ENCODE peak calls at places on chromosomes 5 and 9, in ten cellular contexts. One of them, this sample, is unnamed.

GRCh38 chr9:130337784-130338380 is 72.3 kb downstream of the HMCN2 start:
- DNase-seq in amygdala: no peak
- DNase-seq in DMS153: no peak
- DNase-seq in mesenchymal stem cell: no peak
- DNase-seq in caudate nucleus: no peak
- DNase-seq in NCI-H2107: no peak
- DNase-seq in HEK293T: no peak
- DNase-seq in substantia nigra: no peak
- DNase-seq in activated CD8-positive, alpha-beta memory T cell treated with anti-CD3 and anti-CD28 coated beads, Interleukin-2, amount 50 U/mL, for 48 hours: no peak
- DNase-seq in stromal cell of bone marrow: no peak
- DNase-seq in this sample: no peak

GRCh38 chr9:16207161-16207560 is 654.3 kb downstream of the CCDC171 start:
- DNase-seq in stromal cell of bone marrow: no peak
- DNase-seq in NCI-H2107: no peak
- DNase-seq in DMS153: peak
- DNase-seq in substantia nigra: no peak
- DNase-seq in mesenchymal stem cell: peak
- DNase-seq in activated CD8-positive, alpha-beta memory T cell treated with anti-CD3 and anti-CD28 coated beads, Interleukin-2, amount 50 U/mL, for 48 hours: peak
- DNase-seq in caudate nucleus: no peak
- DNase-seq in HEK293T: no peak
- DNase-seq in amygdala: no peak
- DNase-seq in this sample: no peak

GRCh38 chr5:145077028-145077427 is 758.1 kb downstream of the PRELID2 start:
- DNase-seq in caudate nucleus: no peak
- DNase-seq in DMS153: no peak
- DNase-seq in amygdala: no peak
- DNase-seq in NCI-H2107: no peak
- DNase-seq in stromal cell of bone marrow: no peak
- DNase-seq in substantia nigra: no peak
- DNase-seq in mesenchymal stem cell: no peak
- DNase-seq in HEK293T: no peak
- DNase-seq in activated CD8-positive, alpha-beta memory T cell treated with anti-CD3 and anti-CD28 coated beads, Interleukin-2, amount 50 U/mL, for 48 hours: no peak
- DNase-seq in this sample: no peak

GRCh38 chr9:120153258-120153657 is 426.7 kb downstream of the CDK5RAP2 start:
- DNase-seq in stromal cell of bone marrow: no peak
- DNase-seq in DMS153: no peak
- DNase-seq in HEK293T: no peak
- DNase-seq in NCI-H2107: no peak
- DNase-seq in activated CD8-positive, alpha-beta memory T cell treated with anti-CD3 and anti-CD28 coated beads, Interleukin-2, amount 50 U/mL, for 48 hours: no peak
- DNase-seq in substantia nigra: no peak
- DNase-seq in caudate nucleus: no peak
- DNase-seq in amygdala: no peak
- DNase-seq in mesenchymal stem cell: no peak
- DNase-seq in this sample: no peak

GRCh38 chr9:114047717-114048116 is 30.4 kb downstream of the AMBP start:
- DNase-seq in activated CD8-positive, alpha-beta memory T cell treated with anti-CD3 and anti-CD28 coated beads, Interleukin-2, amount 50 U/mL, for 48 hours: peak
- DNase-seq in mesenchymal stem cell: peak
- DNase-seq in HEK293T: no peak
- DNase-seq in amygdala: no peak
- DNase-seq in stromal cell of bone marrow: no peak
- DNase-seq in substantia nigra: no peak
- DNase-seq in DMS153: no peak
- DNase-seq in NCI-H2107: no peak
- DNase-seq in caudate nucleus: no peak
- DNase-seq in this sample: no peak

GRCh38 chr9:129333961-129334743 is 156.1 kb upstream of the IER5L start:
- DNase-seq in caudate nucleus: peak
- DNase-seq in activated CD8-positive, alpha-beta memory T cell treated with anti-CD3 and anti-CD28 coated beads, Interleukin-2, amount 50 U/mL, for 48 hours: peak
- DNase-seq in HEK293T: peak
- DNase-seq in stromal cell of bone marrow: peak
- DNase-seq in NCI-H2107: no peak
- DNase-seq in substantia nigra: peak
- DNase-seq in mesenchymal stem cell: peak
- DNase-seq in DMS153: peak
- DNase-seq in amygdala: peak
- DNase-seq in this sample: no peak

GRCh38 chr9:15155826-15156225 is 151.2 kb downstream of the TTC39B start:
- DNase-seq in amygdala: no peak
- DNase-seq in DMS153: no peak
- DNase-seq in caudate nucleus: no peak
- DNase-seq in NCI-H2107: no peak
- DNase-seq in stromal cell of bone marrow: peak
- DNase-seq in substantia nigra: no peak
- DNase-seq in HEK293T: no peak
- DNase-seq in activated CD8-positive, alpha-beta memory T cell treated with anti-CD3 and anti-CD28 coated beads, Interleukin-2, amount 50 U/mL, for 48 hours: no peak
- DNase-seq in mesenchymal stem cell: peak
- DNase-seq in this sample: no peak

GRCh38 chr5:111722016-111722591 is 34.9 kb downstream of the NREP start:
- DNase-seq in caudate nucleus: no peak
- DNase-seq in substantia nigra: no peak
- DNase-seq in mesenchymal stem cell: peak
- DNase-seq in NCI-H2107: no peak
- DNase-seq in activated CD8-positive, alpha-beta memory T cell treated with anti-CD3 and anti-CD28 coated beads, Interleukin-2, amount 50 U/mL, for 48 hours: no peak
- DNase-seq in DMS153: no peak
- DNase-seq in stromal cell of bone marrow: no peak
- DNase-seq in amygdala: no peak
- DNase-seq in HEK293T: no peak
- DNase-seq in this sample: no peak

GRCh38 chr9:121476156-121476555 is 23.5 kb downstream of the GGTA1 start:
- DNase-seq in substantia nigra: no peak
- DNase-seq in NCI-H2107: no peak
- DNase-seq in mesenchymal stem cell: no peak
- DNase-seq in HEK293T: no peak
- DNase-seq in DMS153: no peak
- DNase-seq in stromal cell of bone marrow: no peak
- DNase-seq in activated CD8-positive, alpha-beta memory T cell treated with anti-CD3 and anti-CD28 coated beads, Interleukin-2, amount 50 U/mL, for 48 hours: no peak
- DNase-seq in amygdala: no peak
- DNase-seq in caudate nucleus: no peak
- DNase-seq in this sample: no peak

GRCh38 chr9:86660146-86660545 is 287.2 kb downstream of the GAS1 start:
- DNase-seq in substantia nigra: no peak
- DNase-seq in caudate nucleus: no peak
- DNase-seq in mesenchymal stem cell: no peak
- DNase-seq in NCI-H2107: no peak
- DNase-seq in activated CD8-positive, alpha-beta memory T cell treated with anti-CD3 and anti-CD28 coated beads, Interleukin-2, amount 50 U/mL, for 48 hours: no peak
- DNase-seq in DMS153: no peak
- DNase-seq in stromal cell of bone marrow: peak
- DNase-seq in HEK293T: no peak
- DNase-seq in amygdala: no peak
- DNase-seq in this sample: no peak

GRCh38 chr9:109369285-109369684 is 48.4 kb upstream of the EPB41L4B start:
- DNase-seq in NCI-H2107: no peak
- DNase-seq in DMS153: no peak
- DNase-seq in caudate nucleus: no peak
- DNase-seq in amygdala: no peak
- DNase-seq in activated CD8-positive, alpha-beta memory T cell treated with anti-CD3 and anti-CD28 coated beads, Interleukin-2, amount 50 U/mL, for 48 hours: no peak
- DNase-seq in stromal cell of bone marrow: no peak
- DNase-seq in HEK293T: no peak
- DNase-seq in mesenchymal stem cell: no peak
- DNase-seq in substantia nigra: no peak
- DNase-seq in this sample: no peak

GRCh38 chr5:25357605-25358004 is 712.8 kb upstream of the CDH10 start:
- DNase-seq in HEK293T: no peak
- DNase-seq in DMS153: no peak
- DNase-seq in NCI-H2107: no peak
- DNase-seq in stromal cell of bone marrow: no peak
- DNase-seq in mesenchymal stem cell: no peak
- DNase-seq in activated CD8-positive, alpha-beta memory T cell treated with anti-CD3 and anti-CD28 coated beads, Interleukin-2, amount 50 U/mL, for 48 hours: no peak
- DNase-seq in amygdala: no peak
- DNase-seq in substantia nigra: no peak
- DNase-seq in caudate nucleus: no peak
- DNase-seq in this sample: no peak

GRCh38 chr5:10932426-10932825 is 171.4 kb upstream of the DAP start:
- DNase-seq in DMS153: no peak
- DNase-seq in HEK293T: no peak
- DNase-seq in stromal cell of bone marrow: no peak
- DNase-seq in mesenchymal stem cell: no peak
- DNase-seq in NCI-H2107: no peak
- DNase-seq in substantia nigra: no peak
- DNase-seq in caudate nucleus: no peak
- DNase-seq in activated CD8-positive, alpha-beta memory T cell treated with anti-CD3 and anti-CD28 coated beads, Interleukin-2, amount 50 U/mL, for 48 hours: no peak
- DNase-seq in amygdala: no peak
- DNase-seq in this sample: no peak

GRCh38 chr5:1174122-1174936 is 27.1 kb upstream of the SLC6A19 start:
- DNase-seq in DMS153: peak
- DNase-seq in substantia nigra: peak
- DNase-seq in stromal cell of bone marrow: peak
- DNase-seq in caudate nucleus: peak
- DNase-seq in activated CD8-positive, alpha-beta memory T cell treated with anti-CD3 and anti-CD28 coated beads, Interleukin-2, amount 50 U/mL, for 48 hours: peak
- DNase-seq in amygdala: no peak
- DNase-seq in HEK293T: peak
- DNase-seq in NCI-H2107: no peak
- DNase-seq in mesenchymal stem cell: peak
- DNase-seq in this sample: no peak

GRCh38 chr9:131838581-131839280 is 98.9 kb upstream of the RAPGEF1 start:
- DNase-seq in caudate nucleus: no peak
- DNase-seq in NCI-H2107: no peak
- DNase-seq in amygdala: no peak
- DNase-seq in substantia nigra: no peak
- DNase-seq in activated CD8-positive, alpha-beta memory T cell treated with anti-CD3 and anti-CD28 coated beads, Interleukin-2, amount 50 U/mL, for 48 hours: no peak
- DNase-seq in stromal cell of bone marrow: no peak
- DNase-seq in HEK293T: no peak
- DNase-seq in mesenchymal stem cell: no peak
- DNase-seq in DMS153: no peak
- DNase-seq in this sample: no peak

GRCh38 chr9:130519927-130520326 is 59.5 kb upstream of the FUBP3 start:
- DNase-seq in activated CD8-positive, alpha-beta memory T cell treated with anti-CD3 and anti-CD28 coated beads, Interleukin-2, amount 50 U/mL, for 48 hours: no peak
- DNase-seq in HEK293T: no peak
- DNase-seq in NCI-H2107: no peak
- DNase-seq in substantia nigra: no peak
- DNase-seq in stromal cell of bone marrow: no peak
- DNase-seq in mesenchymal stem cell: no peak
- DNase-seq in amygdala: no peak
- DNase-seq in DMS153: no peak
- DNase-seq in caudate nucleus: no peak
- DNase-seq in this sample: no peak

GRCh38 chr9:70061776-70062175 is 18.1 kb downstream of the MAMDC2 start:
- DNase-seq in amygdala: no peak
- DNase-seq in NCI-H2107: no peak
- DNase-seq in DMS153: no peak
- DNase-seq in HEK293T: no peak
- DNase-seq in activated CD8-positive, alpha-beta memory T cell treated with anti-CD3 and anti-CD28 coated beads, Interleukin-2, amount 50 U/mL, for 48 hours: no peak
- DNase-seq in mesenchymal stem cell: no peak
- DNase-seq in caudate nucleus: no peak
- DNase-seq in stromal cell of bone marrow: peak
- DNase-seq in substantia nigra: no peak
- DNase-seq in this sample: no peak

GRCh38 chr9:89483592-89484474 is 14.1 kb downstream of the SEMA4D start:
- DNase-seq in amygdala: no peak
- DNase-seq in stromal cell of bone marrow: no peak
- DNase-seq in caudate nucleus: no peak
- DNase-seq in activated CD8-positive, alpha-beta memory T cell treated with anti-CD3 and anti-CD28 coated beads, Interleukin-2, amount 50 U/mL, for 48 hours: peak
- DNase-seq in DMS153: no peak
- DNase-seq in substantia nigra: no peak
- DNase-seq in NCI-H2107: no peak
- DNase-seq in mesenchymal stem cell: no peak
- DNase-seq in HEK293T: no peak
- DNase-seq in this sample: no peak

GRCh38 chr9:133306242-133307194 is 29.5 kb downstream of the SURF6 start:
- DNase-seq in DMS153: no peak
- DNase-seq in stromal cell of bone marrow: no peak
- DNase-seq in mesenchymal stem cell: no peak
- DNase-seq in caudate nucleus: no peak
- DNase-seq in HEK293T: no peak
- DNase-seq in substantia nigra: no peak
- DNase-seq in NCI-H2107: no peak
- DNase-seq in amygdala: no peak
- DNase-seq in activated CD8-positive, alpha-beta memory T cell treated with anti-CD3 and anti-CD28 coated beads, Interleukin-2, amount 50 U/mL, for 48 hours: no peak
- DNase-seq in this sample: peak

GRCh38 chr5:106171708-106172107 is 1499.0 kb downstream of the EFNA5 start:
- DNase-seq in stromal cell of bone marrow: no peak
- DNase-seq in caudate nucleus: no peak
- DNase-seq in activated CD8-positive, alpha-beta memory T cell treated with anti-CD3 and anti-CD28 coated beads, Interleukin-2, amount 50 U/mL, for 48 hours: no peak
- DNase-seq in NCI-H2107: no peak
- DNase-seq in substantia nigra: no peak
- DNase-seq in DMS153: no peak
- DNase-seq in HEK293T: no peak
- DNase-seq in amygdala: no peak
- DNase-seq in mesenchymal stem cell: no peak
- DNase-seq in this sample: no peak

This sample was measured in cerebellar nuclear complex.